ENCODE peak calls at places on chromosomes 7 and 10, in seven cellular contexts. P is T-helper 1 cell, V is H9, U is fibroblast of the aortic adventitia, B is MM.1S, J is esophagus muscularis mucosa, N is smooth muscle cell of the brain vasculature. I is an unnamed sample.

GRCh38 chr10:30417301-30417700 is 16.7 kb upstream of the MAP3K8 start:
- DNase-seq in P (no peak), V (no peak), U (no peak), B (no peak), J (no peak), N (no peak), I (no peak)

GRCh38 chr10:72840319-72840718 is 53.2 kb upstream of the OIT3 start:
- DNase-seq in P (no peak), V (no peak), U (no peak), B (no peak), J (no peak), N (no peak), I (no peak)

GRCh38 chr7:4724648-4725013 is 42.5 kb downstream of the FOXK1 start:
- DNase-seq in P (no peak), V (no peak), U (peak), B (peak), J (no peak), N (no peak), I (no peak)

GRCh38 chr10:48444266-48444665 is 137.8 kb downstream of the MAPK8 start:
- DNase-seq in P (no peak), V (peak), U (peak), B (no peak), J (peak), N (peak), I (peak)

GRCh38 chr7:74657692-74658170 is at the start of gene GTF2I:
- DNase-seq in P (peak), V (no peak), U (no peak), B (no peak), J (no peak), N (no peak), I (peak)

GRCh38 chr7:15684834-15685233 is 1.6 kb downstream of the MEOX2 start:
- DNase-seq in P (no peak), V (no peak), U (no peak), B (no peak), J (no peak), N (no peak), I (no peak)

GRCh38 chr7:120873367-120873766 is 15.4 kb upstream of the TSPAN12 start:
- DNase-seq in P (no peak), V (no peak), U (no peak), B (no peak), J (no peak), N (no peak), I (no peak)

GRCh38 chr10:6748981-6749630 is 169.0 kb upstream of the PRKCQ start:
- DNase-seq in P (no peak), V (no peak), U (peak), B (no peak), J (no peak), N (no peak), I (no peak)

I was measured in HEK293T.